ENCODE peak calls at places on chromosomes 16 and 17, in nine cellular contexts. N is substantia nigra; M is A549; X is left colon; T is islet precursor cell; O is sciatic nerve; K is NCI-H345; Y is activated CD4-positive, alpha-beta T cell treated with anti-CD3 and anti-CD28 coated beads for 24 hours; J is posterior vena cava. R is an unnamed sample.

GRCh38 chr16:47142469-47143328 is 1.0 kb downstream of the NETO2 start:
- DNase-seq in N (peak), M (peak), X (peak), T (peak), O (no peak), K (peak), Y (no peak), J (no peak), R (peak)

GRCh38 chr17:4256952-4257351 is 6.8 kb downstream of the ANKFY1 start:
- DNase-seq in N (no peak), M (no peak), X (no peak), T (no peak), O (no peak), K (no peak), Y (no peak), J (no peak), R (peak)

GRCh38 chr17:30922235-30922993 is 669 bp downstream of the ADAP2 start:
- DNase-seq in N (no peak), M (no peak), X (peak), T (no peak), O (no peak), K (no peak), Y (no peak), J (peak), R (no peak)

GRCh38 chr16:48462146-48462740 is 77.0 kb upstream of the SIAH1 start:
- DNase-seq in N (no peak), M (peak), X (no peak), T (no peak), O (no peak), K (no peak), Y (no peak), J (no peak), R (peak)

GRCh38 chr17:26818736-26819135 is 475.2 kb upstream of the WSB1 start:
- DNase-seq in N (no peak), M (peak), X (no peak), T (no peak), O (no peak), K (no peak), Y (no peak), J (no peak), R (peak)

GRCh38 chr16:66605177-66605999 is 884 bp downstream of the CMTM3 start:
- DNase-seq in N (no peak), M (peak), X (peak), T (peak), O (peak), K (no peak), Y (no peak), J (peak), R (no peak)

GRCh38 chr16:30368122-30368791 is 2.0 kb downstream of the TBC1D10B start:
- DNase-seq in N (no peak), M (no peak), X (peak), T (peak), O (no peak), K (no peak), Y (no peak), J (no peak), R (peak)

GRCh38 chr16:88705076-88705684 is 1.0 kb downstream of the RNF166 start:
- DNase-seq in N (peak), M (no peak), X (no peak), T (no peak), O (no peak), K (no peak), Y (no peak), J (no peak), R (no peak)

GRCh38 chr16:68644715-68645493 is at the start of gene CDH3:
- DNase-seq in N (no peak), M (no peak), X (peak), T (peak), O (no peak), K (peak), Y (no peak), J (no peak), R (peak)

GRCh38 chr17:17888371-17888770 is 51.6 kb upstream of the SREBF1 start:
- DNase-seq in N (no peak), M (no peak), X (no peak), T (no peak), O (no peak), K (no peak), Y (no peak), J (no peak), R (no peak)

GRCh38 chr17:73840829-73841228 is 196.6 kb upstream of the SDK2 start:
- DNase-seq in N (no peak), M (no peak), X (no peak), T (no peak), O (no peak), K (no peak), Y (no peak), J (no peak), R (no peak)

GRCh38 chr16:57527610-57528360 is 8.6 kb downstream of the CCDC102A start:
- DNase-seq in N (no peak), M (no peak), X (no peak), T (no peak), O (no peak), K (no peak), Y (no peak), J (peak), R (no peak)

GRCh38 chr16:77069929-77070328 is 121.1 kb upstream of the MON1B start:
- DNase-seq in N (no peak), M (no peak), X (no peak), T (no peak), O (no peak), K (no peak), Y (no peak), J (no peak), R (no peak)

GRCh38 chr17:71201639-71202038 is 919.2 kb upstream of the SOX9 start:
- DNase-seq in N (no peak), M (no peak), X (no peak), T (no peak), O (no peak), K (no peak), Y (no peak), J (no peak), R (no peak)

GRCh38 chr17:77830816-77831490 is 127.5 kb upstream of the TNRC6C start:
- DNase-seq in N (no peak), M (no peak), X (no peak), T (peak), O (peak), K (no peak), Y (no peak), J (peak), R (no peak)

GRCh38 chr17:7441202-7441705 is 1.9 kb downstream of the FGF11 start:
- DNase-seq in N (no peak), M (no peak), X (no peak), T (peak), O (no peak), K (no peak), Y (no peak), J (no peak), R (no peak)

GRCh38 chr17:66491665-66492064 is 189.3 kb downstream of the PRKCA start:
- DNase-seq in N (no peak), M (no peak), X (no peak), T (no peak), O (no peak), K (no peak), Y (no peak), J (no peak), R (no peak)

GRCh38 chr17:5526821-5527598 is 40.6 kb downstream of the MIS12 start:
- DNase-seq in N (peak), M (peak), X (peak), T (peak), O (peak), K (peak), Y (peak), J (peak), R (peak)

GRCh38 chr17:42553866-42554249 is 1.1 kb downstream of the HSD17B1 start:
- DNase-seq in N (no peak), M (no peak), X (peak), T (no peak), O (no peak), K (no peak), Y (no peak), J (no peak), R (peak)

GRCh38 chr16:8730335-8730915 is 56.0 kb downstream of the ABAT start:
- DNase-seq in N (no peak), M (no peak), X (no peak), T (no peak), O (no peak), K (peak), Y (no peak), J (no peak), R (peak)

GRCh38 chr17:47686276-47686635 is 7.7 kb upstream of the TBKBP1 start:
- DNase-seq in N (no peak), M (no peak), X (no peak), T (no peak), O (no peak), K (no peak), Y (no peak), J (no peak), R (no peak)

GRCh38 chr16:58011652-58012051 is 10.4 kb downstream of the USB1 start:
- DNase-seq in N (no peak), M (no peak), X (no peak), T (peak), O (no peak), K (no peak), Y (no peak), J (no peak), R (no peak)

GRCh38 chr16:75235721-75236193 is 15.7 kb downstream of the BCAR1 start:
- DNase-seq in N (no peak), M (no peak), X (no peak), T (no peak), O (no peak), K (no peak), Y (no peak), J (no peak), R (no peak)

GRCh38 chr16:78775161-78775561 is 675.7 kb downstream of the WWOX start:
- DNase-seq in N (no peak), M (no peak), X (no peak), T (no peak), O (no peak), K (no peak), Y (no peak), J (no peak), R (no peak)

GRCh38 chr17:79233916-79234551 is 159.4 kb downstream of the ENGASE start:
- DNase-seq in N (no peak), M (no peak), X (no peak), T (no peak), O (no peak), K (no peak), Y (no peak), J (no peak), R (no peak)

GRCh38 chr17:1460233-1460632 is 4.2 kb upstream of the CRK start:
- DNase-seq in N (no peak), M (no peak), X (peak), T (no peak), O (no peak), K (no peak), Y (no peak), J (no peak), R (peak)

GRCh38 chr16:4954714-4955113 is 3.4 kb upstream of the SEC14L5 start:
- DNase-seq in N (no peak), M (no peak), X (no peak), T (no peak), O (no peak), K (no peak), Y (no peak), J (no peak), R (no peak)

GRCh38 chr16:73023752-73024570 is 24.0 kb downstream of the ZFHX3 start:
- DNase-seq in N (no peak), M (no peak), X (no peak), T (no peak), O (peak), K (no peak), Y (no peak), J (no peak), R (no peak)

GRCh38 chr17:42378597-42379594 is 9.3 kb downstream of the STAT3 start:
- DNase-seq in N (no peak), M (no peak), X (no peak), T (no peak), O (no peak), K (no peak), Y (no peak), J (no peak), R (no peak)

GRCh38 chr16:27906883-27907282 is 156.6 kb downstream of the GSG1L start:
- DNase-seq in N (no peak), M (no peak), X (no peak), T (no peak), O (no peak), K (no peak), Y (no peak), J (peak), R (peak)

GRCh38 chr16:2333231-2333630 is 7.3 kb downstream of the ABCA3 start:
- DNase-seq in N (no peak), M (no peak), X (no peak), T (no peak), O (no peak), K (no peak), Y (no peak), J (no peak), R (no peak)

GRCh38 chr17:69084911-69085310 is 24.2 kb upstream of the ABCA9 start:
- DNase-seq in N (no peak), M (peak), X (peak), T (peak), O (no peak), K (no peak), Y (no peak), J (no peak), R (no peak)

GRCh38 chr16:56357765-56358322 is 67.5 kb downstream of the AMFR start:
- DNase-seq in N (no peak), M (no peak), X (no peak), T (peak), O (peak), K (no peak), Y (no peak), J (peak), R (no peak)

GRCh38 chr16:54595636-54596035 is 309.0 kb upstream of the IRX3 start:
- DNase-seq in N (no peak), M (no peak), X (no peak), T (no peak), O (no peak), K (no peak), Y (no peak), J (no peak), R (no peak)

GRCh38 chr16:11333696-11334095 is 11.6 kb upstream of the RMI2 start:
- DNase-seq in N (no peak), M (no peak), X (no peak), T (peak), O (no peak), K (no peak), Y (no peak), J (peak), R (no peak)

GRCh38 chr17:66667491-66668030 is 167.4 kb upstream of the CACNG5 start:
- DNase-seq in N (no peak), M (no peak), X (no peak), T (no peak), O (no peak), K (no peak), Y (peak), J (no peak), R (no peak)

GRCh38 chr17:82257473-82257872 is 16.0 kb downstream of the CSNK1D start:
- DNase-seq in N (peak), M (peak), X (peak), T (peak), O (no peak), K (no peak), Y (no peak), J (no peak), R (no peak)

GRCh38 chr16:50371936-50372595 is 3.3 kb upstream of the BRD7 start:
- DNase-seq in N (peak), M (no peak), X (no peak), T (peak), O (no peak), K (no peak), Y (no peak), J (peak), R (no peak)

GRCh38 chr17:32277284-32277683 is 11.7 kb downstream of the RHBDL3 start:
- DNase-seq in N (no peak), M (no peak), X (no peak), T (peak), O (no peak), K (no peak), Y (no peak), J (no peak), R (no peak)

R was measured in MCF 10A.